ENCODE peak calls at places on chromosomes 13 and 19, in six cellular contexts. R is nephron progenitor cell, I is type B pancreatic cell, C is mammary epithelial cell, S is PC-9, A is fibroblast of pulmonary artery. G is an unnamed sample.

GRCh38 chr19:28466107-28467045 is 746.6 kb downstream of the UQCRFS1 start:
- DNase-seq in A (peak; percentile 60), I (peak; percentile 76), C (peak; percentile 35), S (peak; percentile 26), R (peak; percentile 84), G (peak; percentile 84)

GRCh38 chr19:12783226-12783848 is 7.9 kb upstream of the JUNB start:
- DNase-seq in S (no peak), A (no peak), C (no peak), I (no peak), R (no peak), G (peak; percentile 94)

GRCh38 chr13:96130818-96131217 is 40.9 kb downstream of the HS6ST3 start:
- DNase-seq in C (no peak), S (no peak), A (no peak), I (no peak), R (no peak), G (no peak)

GRCh38 chr13:29908411-29908810 is 58.0 kb upstream of the UBL3 start:
- DNase-seq in A (peak; percentile 31), R (no peak), I (no peak), C (peak; percentile 71), S (no peak), G (no peak)

GRCh38 chr13:33642374-33643065 is 175.4 kb upstream of the RFC3 start:
- DNase-seq in R (no peak), I (no peak), S (peak; percentile 36), A (peak; percentile 95), C (peak; percentile 39), G (no peak)

GRCh38 chr13:100428966-100429365 is 159.6 kb downstream of the GGACT start:
- DNase-seq in C (no peak), R (no peak), I (no peak), S (no peak), A (no peak), G (no peak)

GRCh38 chr13:103876571-103876970 is 810.4 kb upstream of the SLC10A2 start:
- DNase-seq in A (peak; percentile 0), I (no peak), C (no peak), R (no peak), S (no peak), G (no peak)

GRCh38 chr19:29367701-29368306 is 154.9 kb upstream of the UQCRFS1 start:
- DNase-seq in A (no peak), C (no peak), I (peak; percentile 31), S (no peak), R (no peak), G (no peak)

GRCh38 chr13:31814523-31814922 is 75.2 kb downstream of the RXFP2 start:
- DNase-seq in I (no peak), C (no peak), S (no peak), A (no peak), R (no peak), G (no peak)

GRCh38 chr19:47723573-47723923 is 10.3 kb downstream of the EHD2 start:
- DNase-seq in S (peak; percentile 58), A (peak; percentile 91), R (no peak), I (no peak), C (peak; percentile 77), G (peak; percentile 53)

GRCh38 chr13:52862358-52863206 is 14.1 kb upstream of the PCDH8 start:
- DNase-seq in I (no peak), C (no peak), S (peak; percentile 14), A (peak; percentile 2), R (peak; percentile 66), G (peak; percentile 36)

GRCh38 chr13:51325837-51326236 is 13.7 kb upstream of the SERPINE3 start:
- DNase-seq in A (no peak), I (no peak), S (no peak), C (peak; percentile 11), R (no peak), G (no peak)

GRCh38 chr13:34340534-34340933 is 522.6 kb downstream of the RFC3 start:
- DNase-seq in I (no peak), A (peak; percentile 57), R (no peak), C (peak; percentile 90), S (peak; percentile 13), G (no peak)

GRCh38 chr19:17718988-17719711 is at the start of gene MAP1S:
- DNase-seq in S (peak; percentile 58), A (peak; percentile 55), C (peak; percentile 19), R (peak; percentile 89), I (peak; percentile 84), G (peak; percentile 76)

GRCh38 chr19:11202488-11203193 is 5.3 kb upstream of the KANK2 start:
- DNase-seq in I (no peak), C (no peak), A (no peak), S (no peak), R (no peak), G (no peak)

GRCh38 chr19:11201791-11202190 is 4.4 kb upstream of the KANK2 start:
- DNase-seq in A (no peak), I (no peak), S (no peak), C (no peak), R (no peak), G (no peak)

GRCh38 chr19:11204076-11204602 is 6.8 kb upstream of the KANK2 start:
- DNase-seq in S (no peak), I (no peak), A (no peak), C (no peak), R (no peak), G (no peak)

GRCh38 chr19:11204943-11205349 is 7.6 kb upstream of the KANK2 start:
- DNase-seq in R (no peak), A (no peak), I (no peak), S (peak; percentile 29), C (peak; percentile 42), G (no peak)

DNA sequence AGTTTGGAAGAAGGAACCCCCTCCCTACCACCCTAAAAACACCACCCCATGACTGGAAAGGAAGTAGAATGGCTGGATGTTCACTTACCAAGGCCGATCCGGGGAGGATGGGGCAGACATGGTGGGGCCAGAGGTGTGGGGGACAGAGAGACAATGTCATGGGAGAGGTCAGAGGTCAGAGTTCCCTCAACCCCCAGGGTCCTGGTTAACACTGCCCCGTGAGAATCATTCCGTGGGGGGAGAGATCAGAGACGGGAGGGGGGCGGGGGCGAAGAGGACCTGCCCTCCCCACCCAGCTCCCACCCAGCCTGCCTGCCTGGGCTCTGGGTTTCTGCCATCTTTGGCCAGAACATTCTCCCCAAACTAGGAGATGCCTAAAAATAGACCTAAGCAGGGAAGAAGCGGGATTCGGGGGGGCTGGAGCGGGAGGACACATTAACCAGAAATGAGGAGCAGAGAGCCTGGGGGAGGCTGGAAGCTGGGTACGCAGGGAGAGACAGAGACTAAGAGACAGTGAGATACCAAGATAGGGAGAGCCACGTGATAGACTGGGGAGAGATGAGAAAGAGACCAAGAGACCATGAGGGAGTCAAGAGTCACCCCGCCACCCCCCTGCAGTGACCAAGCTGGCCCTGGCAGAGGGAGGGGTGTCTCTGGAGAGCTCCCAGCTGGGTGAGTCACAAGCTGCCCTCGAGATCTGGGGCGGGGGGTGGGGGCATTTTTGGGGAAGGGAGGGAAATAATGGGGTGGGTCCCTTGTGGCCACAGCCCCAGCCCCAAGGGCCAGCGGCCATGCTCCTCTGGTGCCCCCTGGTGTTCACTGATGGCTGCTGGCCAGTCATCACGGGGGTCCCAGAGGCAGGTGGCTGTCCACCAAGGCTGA is 6.1 kb upstream of the KANK2 start:
- DNase-seq in R (peak; percentile 79), I (no peak), A (peak; percentile 82), C (peak; percentile 11), S (peak; percentile 75), G (peak; percentile 48)
- TF ChIP-seq CTCF in R (peak; percentile 67), I (peak; percentile 84), A (peak; percentile 70), C (peak; percentile 89), S (peak; percentile 94), G (peak; percentile 82)

GRCh38 chr19:8307400-8307964 is 676 bp downstream of the CD320 start:
- DNase-seq in R (no peak), I (peak; percentile 69), S (no peak), A (no peak), C (no peak), G (no peak)
- TF ChIP-seq CTCF in R (no peak), I (peak; percentile 25), S (no peak), A (no peak), C (no peak), G (no peak)

DNA sequence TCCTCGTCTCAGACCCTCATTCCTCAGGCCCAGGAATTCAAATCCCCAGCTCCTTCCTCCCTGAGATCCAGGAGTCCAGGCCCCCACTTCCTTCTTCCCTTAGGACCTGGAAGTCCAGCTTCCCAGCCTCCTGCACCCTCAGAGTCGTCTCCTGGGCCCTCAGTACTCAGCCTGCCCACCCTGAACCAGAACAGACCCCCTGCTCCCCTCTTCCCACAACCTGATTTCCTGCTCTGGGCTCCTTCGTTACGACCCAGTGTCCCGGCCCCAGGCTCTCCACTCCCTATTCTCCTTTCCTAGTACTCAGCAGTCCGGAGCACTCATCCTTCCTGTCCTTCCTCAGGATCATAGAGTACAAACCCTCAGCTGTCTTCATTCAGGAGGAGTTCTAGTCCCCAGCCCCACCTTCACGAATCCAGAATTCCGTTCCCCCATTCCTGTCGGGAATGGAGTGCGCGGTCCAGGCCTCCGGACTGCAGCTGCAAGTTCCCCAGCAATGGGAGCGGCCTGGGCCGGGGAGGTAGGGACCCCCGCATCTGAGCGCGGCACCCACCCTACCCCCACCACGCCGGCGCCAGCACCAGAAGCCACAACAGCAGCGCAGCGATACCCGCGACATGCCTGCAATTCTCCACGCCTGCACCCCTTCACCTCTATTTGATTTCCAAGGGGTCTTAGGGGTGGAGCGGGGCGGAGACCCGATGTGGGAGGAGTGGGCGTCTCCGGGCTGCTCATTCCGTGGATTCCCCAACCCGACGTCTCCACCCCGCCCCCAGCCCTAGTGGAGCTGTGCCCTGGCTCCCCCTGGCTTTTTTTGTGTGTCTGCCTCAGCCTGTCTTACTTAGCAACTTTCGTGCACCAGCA is 12.7 kb downstream of the EGLN2 start:
- DNase-seq in R (peak; percentile 54), C (no peak), A (no peak), I (no peak), S (no peak), G (peak; percentile 45)
- TF ChIP-seq CTCF in R (no peak), C (no peak), A (no peak), I (no peak), S (no peak), G (no peak)

GRCh38 chr19:3528080-3528479 is 10.9 kb upstream of the TEKTIP1 start:
- DNase-seq in A (no peak), R (no peak), S (no peak), I (no peak), C (no peak), G (no peak)

GRCh38 chr19:3527250-3527910 is 11.6 kb upstream of the TEKTIP1 start:
- DNase-seq in C (no peak), S (no peak), A (no peak), I (no peak), R (no peak), G (no peak)

GRCh38 chr19:3525052-3525451 is 13.9 kb upstream of the TEKTIP1 start:
- DNase-seq in R (no peak), C (no peak), S (no peak), I (no peak), A (no peak), G (no peak)

GRCh38 chr19:3528539-3529211 is 10.3 kb upstream of the TEKTIP1 start:
- DNase-seq in S (no peak), I (no peak), A (no peak), R (no peak), C (no peak), G (no peak)

DNA sequence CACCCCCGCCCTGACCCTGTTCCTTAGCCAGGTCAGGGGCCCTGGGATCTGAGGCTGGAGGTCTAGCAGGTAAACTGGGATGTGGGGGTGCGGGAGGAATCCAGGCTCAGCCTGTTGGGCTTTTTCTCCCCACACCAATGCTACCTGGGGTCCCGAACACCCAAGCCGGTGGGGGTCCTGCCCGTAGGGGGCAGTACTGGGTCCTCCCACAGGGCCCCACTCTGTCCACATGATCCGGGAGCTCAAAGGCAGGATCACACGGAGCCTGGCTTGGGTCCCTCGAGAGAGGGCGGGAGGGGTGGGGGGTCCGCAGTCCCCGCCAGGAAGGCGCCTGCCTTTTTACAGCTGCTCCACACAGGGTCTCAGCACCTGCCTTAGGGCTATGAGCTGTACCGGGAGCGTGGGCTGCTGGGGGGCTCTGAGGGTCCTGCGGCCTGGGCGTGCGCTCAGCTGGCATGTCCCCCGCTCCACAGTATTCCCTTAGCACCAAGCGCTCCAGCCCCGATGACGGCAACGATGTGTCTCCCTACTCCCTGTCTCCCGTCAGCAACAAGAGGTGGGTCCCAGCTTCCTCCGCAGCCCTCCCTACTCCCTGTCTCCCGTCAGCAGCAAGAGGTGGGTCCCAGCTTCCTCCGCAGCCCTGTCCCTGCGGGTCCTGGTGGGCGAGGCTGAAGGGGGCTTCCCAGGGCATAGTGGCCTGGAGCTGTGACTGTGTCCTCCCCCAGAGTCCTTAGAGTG is 12.3 kb upstream of the TEKTIP1 start:
- DNase-seq in I (no peak), A (no peak), R (no peak), C (no peak), S (no peak), G (no peak)
- TF ChIP-seq CTCF in I (peak; percentile 57), A (no peak), R (peak; percentile 13), C (no peak), S (no peak), G (peak; percentile 17)

G was measured in activated CD8-positive, alpha-beta T cell treated with anti-CD3 and anti-CD28 coated beads for 36 hours.